ENCODE peak calls at places on chromosomes 16 and 17, in ten cellular contexts. One of them, this sample, is unnamed.

GRCh38 chr16:4140652-4141051 is 24.4 kb upstream of the ADCY9 start:
- DNase-seq in mucosa of gallbladder: no peak
- DNase-seq in T-helper 9 cell: no peak
- DNase-seq in RPMI7951: peak
- DNase-seq in stimulated activated CD4-positive, alpha-beta T cell treated with anti-CD3 and anti-CD28 coated beads, Interleukin-2, amount 100 ng/mL, for 48 hours: no peak
- DNase-seq in fibroblast of pulmonary artery: peak
- DNase-seq in stimulated activated CD8-positive, alpha-beta memory T cell treated with anti-CD3 and anti-CD28 coated beads, Interleukin-7, amount 100 ng/mL, for 24 hours: no peak
- DNase-seq in HT1080: peak
- DNase-seq in transverse colon: no peak
- DNase-seq in anterior cingulate cortex: no peak
- DNase-seq in this sample: no peak

GRCh38 chr16:17499223-17499902 is 28.6 kb upstream of the XYLT1 start:
- DNase-seq in mucosa of gallbladder: no peak
- DNase-seq in T-helper 9 cell: no peak
- DNase-seq in RPMI7951: no peak
- DNase-seq in stimulated activated CD4-positive, alpha-beta T cell treated with anti-CD3 and anti-CD28 coated beads, Interleukin-2, amount 100 ng/mL, for 48 hours: no peak
- DNase-seq in fibroblast of pulmonary artery: no peak
- DNase-seq in stimulated activated CD8-positive, alpha-beta memory T cell treated with anti-CD3 and anti-CD28 coated beads, Interleukin-7, amount 100 ng/mL, for 24 hours: no peak
- DNase-seq in HT1080: no peak
- DNase-seq in transverse colon: no peak
- DNase-seq in anterior cingulate cortex: no peak
- DNase-seq in this sample: no peak

GRCh38 chr17:50824429-50824828 is 11.0 kb upstream of the WFIKKN2 start:
- DNase-seq in mucosa of gallbladder: no peak
- DNase-seq in T-helper 9 cell: no peak
- DNase-seq in RPMI7951: no peak
- DNase-seq in stimulated activated CD4-positive, alpha-beta T cell treated with anti-CD3 and anti-CD28 coated beads, Interleukin-2, amount 100 ng/mL, for 48 hours: no peak
- DNase-seq in fibroblast of pulmonary artery: no peak
- DNase-seq in stimulated activated CD8-positive, alpha-beta memory T cell treated with anti-CD3 and anti-CD28 coated beads, Interleukin-7, amount 100 ng/mL, for 24 hours: no peak
- DNase-seq in HT1080: no peak
- DNase-seq in transverse colon: no peak
- DNase-seq in anterior cingulate cortex: no peak
- DNase-seq in this sample: no peak

GRCh38 chr16:55454861-55455260 is 24.1 kb upstream of the MMP2 start:
- DNase-seq in mucosa of gallbladder: no peak
- DNase-seq in T-helper 9 cell: no peak
- DNase-seq in RPMI7951: no peak
- DNase-seq in stimulated activated CD4-positive, alpha-beta T cell treated with anti-CD3 and anti-CD28 coated beads, Interleukin-2, amount 100 ng/mL, for 48 hours: no peak
- DNase-seq in fibroblast of pulmonary artery: no peak
- DNase-seq in stimulated activated CD8-positive, alpha-beta memory T cell treated with anti-CD3 and anti-CD28 coated beads, Interleukin-7, amount 100 ng/mL, for 24 hours: no peak
- DNase-seq in HT1080: no peak
- DNase-seq in transverse colon: no peak
- DNase-seq in anterior cingulate cortex: no peak
- DNase-seq in this sample: no peak

GRCh38 chr16:87929986-87930385 is 6.3 kb downstream of the CA5A start:
- DNase-seq in mucosa of gallbladder: no peak
- DNase-seq in T-helper 9 cell: no peak
- DNase-seq in RPMI7951: peak
- DNase-seq in stimulated activated CD4-positive, alpha-beta T cell treated with anti-CD3 and anti-CD28 coated beads, Interleukin-2, amount 100 ng/mL, for 48 hours: no peak
- DNase-seq in fibroblast of pulmonary artery: no peak
- DNase-seq in stimulated activated CD8-positive, alpha-beta memory T cell treated with anti-CD3 and anti-CD28 coated beads, Interleukin-7, amount 100 ng/mL, for 24 hours: no peak
- DNase-seq in HT1080: no peak
- DNase-seq in transverse colon: no peak
- DNase-seq in anterior cingulate cortex: no peak
- DNase-seq in this sample: no peak

GRCh38 chr17:3796110-3796821 is 4.7 kb downstream of the ITGAE start:
- DNase-seq in mucosa of gallbladder: peak
- DNase-seq in T-helper 9 cell: peak
- DNase-seq in RPMI7951: peak
- DNase-seq in stimulated activated CD4-positive, alpha-beta T cell treated with anti-CD3 and anti-CD28 coated beads, Interleukin-2, amount 100 ng/mL, for 48 hours: peak
- DNase-seq in fibroblast of pulmonary artery: no peak
- DNase-seq in stimulated activated CD8-positive, alpha-beta memory T cell treated with anti-CD3 and anti-CD28 coated beads, Interleukin-7, amount 100 ng/mL, for 24 hours: peak
- DNase-seq in HT1080: no peak
- DNase-seq in transverse colon: peak
- DNase-seq in anterior cingulate cortex: no peak
- DNase-seq in this sample: no peak

GRCh38 chr17:69800870-69801269 is 274.2 kb upstream of the KCNJ16 start:
- DNase-seq in mucosa of gallbladder: no peak
- DNase-seq in T-helper 9 cell: no peak
- DNase-seq in RPMI7951: no peak
- DNase-seq in stimulated activated CD4-positive, alpha-beta T cell treated with anti-CD3 and anti-CD28 coated beads, Interleukin-2, amount 100 ng/mL, for 48 hours: no peak
- DNase-seq in fibroblast of pulmonary artery: no peak
- DNase-seq in stimulated activated CD8-positive, alpha-beta memory T cell treated with anti-CD3 and anti-CD28 coated beads, Interleukin-7, amount 100 ng/mL, for 24 hours: no peak
- DNase-seq in HT1080: no peak
- DNase-seq in transverse colon: no peak
- DNase-seq in anterior cingulate cortex: no peak
- DNase-seq in this sample: no peak

GRCh38 chr17:59002126-59002525 is 104.6 kb downstream of the TRIM37 start:
- DNase-seq in mucosa of gallbladder: no peak
- DNase-seq in T-helper 9 cell: no peak
- DNase-seq in RPMI7951: no peak
- DNase-seq in stimulated activated CD4-positive, alpha-beta T cell treated with anti-CD3 and anti-CD28 coated beads, Interleukin-2, amount 100 ng/mL, for 48 hours: no peak
- DNase-seq in fibroblast of pulmonary artery: no peak
- DNase-seq in stimulated activated CD8-positive, alpha-beta memory T cell treated with anti-CD3 and anti-CD28 coated beads, Interleukin-7, amount 100 ng/mL, for 24 hours: no peak
- DNase-seq in HT1080: no peak
- DNase-seq in transverse colon: no peak
- DNase-seq in anterior cingulate cortex: no peak
- DNase-seq in this sample: no peak

GRCh38 chr16:89326721-89327120 is 109.2 kb downstream of the ZNF778 start:
- DNase-seq in mucosa of gallbladder: no peak
- DNase-seq in T-helper 9 cell: no peak
- DNase-seq in RPMI7951: no peak
- DNase-seq in stimulated activated CD4-positive, alpha-beta T cell treated with anti-CD3 and anti-CD28 coated beads, Interleukin-2, amount 100 ng/mL, for 48 hours: no peak
- DNase-seq in fibroblast of pulmonary artery: no peak
- DNase-seq in stimulated activated CD8-positive, alpha-beta memory T cell treated with anti-CD3 and anti-CD28 coated beads, Interleukin-7, amount 100 ng/mL, for 24 hours: no peak
- DNase-seq in HT1080: no peak
- DNase-seq in transverse colon: no peak
- DNase-seq in anterior cingulate cortex: no peak
- DNase-seq in this sample: no peak

GRCh38 chr17:3959295-3959899 is 4.8 kb downstream of the ATP2A3 start:
- DNase-seq in mucosa of gallbladder: peak
- DNase-seq in T-helper 9 cell: no peak
- DNase-seq in RPMI7951: no peak
- DNase-seq in stimulated activated CD4-positive, alpha-beta T cell treated with anti-CD3 and anti-CD28 coated beads, Interleukin-2, amount 100 ng/mL, for 48 hours: no peak
- DNase-seq in fibroblast of pulmonary artery: no peak
- DNase-seq in stimulated activated CD8-positive, alpha-beta memory T cell treated with anti-CD3 and anti-CD28 coated beads, Interleukin-7, amount 100 ng/mL, for 24 hours: no peak
- DNase-seq in HT1080: peak
- DNase-seq in transverse colon: peak
- DNase-seq in anterior cingulate cortex: no peak
- DNase-seq in this sample: no peak

GRCh38 chr17:76179496-76180467 is 38.7 kb upstream of the FOXJ1 start:
- DNase-seq in mucosa of gallbladder: no peak
- DNase-seq in T-helper 9 cell: no peak
- DNase-seq in RPMI7951: no peak
- DNase-seq in stimulated activated CD4-positive, alpha-beta T cell treated with anti-CD3 and anti-CD28 coated beads, Interleukin-2, amount 100 ng/mL, for 48 hours: no peak
- DNase-seq in fibroblast of pulmonary artery: peak
- DNase-seq in stimulated activated CD8-positive, alpha-beta memory T cell treated with anti-CD3 and anti-CD28 coated beads, Interleukin-7, amount 100 ng/mL, for 24 hours: no peak
- DNase-seq in HT1080: peak
- DNase-seq in transverse colon: no peak
- DNase-seq in anterior cingulate cortex: no peak
- DNase-seq in this sample: no peak

GRCh38 chr16:5972747-5973146 is 875.2 kb upstream of the EEF2KMT start:
- DNase-seq in mucosa of gallbladder: no peak
- DNase-seq in T-helper 9 cell: no peak
- DNase-seq in RPMI7951: no peak
- DNase-seq in stimulated activated CD4-positive, alpha-beta T cell treated with anti-CD3 and anti-CD28 coated beads, Interleukin-2, amount 100 ng/mL, for 48 hours: no peak
- DNase-seq in fibroblast of pulmonary artery: no peak
- DNase-seq in stimulated activated CD8-positive, alpha-beta memory T cell treated with anti-CD3 and anti-CD28 coated beads, Interleukin-7, amount 100 ng/mL, for 24 hours: no peak
- DNase-seq in HT1080: no peak
- DNase-seq in transverse colon: no peak
- DNase-seq in anterior cingulate cortex: no peak
- DNase-seq in this sample: no peak

GRCh38 chr17:63911657-63912100 is 621 bp upstream of the CSHL1 start:
- DNase-seq in mucosa of gallbladder: no peak
- DNase-seq in T-helper 9 cell: peak
- DNase-seq in RPMI7951: peak
- DNase-seq in stimulated activated CD4-positive, alpha-beta T cell treated with anti-CD3 and anti-CD28 coated beads, Interleukin-2, amount 100 ng/mL, for 48 hours: peak
- DNase-seq in fibroblast of pulmonary artery: peak
- DNase-seq in stimulated activated CD8-positive, alpha-beta memory T cell treated with anti-CD3 and anti-CD28 coated beads, Interleukin-7, amount 100 ng/mL, for 24 hours: peak
- DNase-seq in HT1080: peak
- DNase-seq in transverse colon: peak
- DNase-seq in anterior cingulate cortex: no peak
- DNase-seq in this sample: no peak

GRCh38 chr17:41538565-41538991 is 10.5 kb upstream of the KRT19 start:
- DNase-seq in mucosa of gallbladder: no peak
- DNase-seq in T-helper 9 cell: no peak
- DNase-seq in RPMI7951: peak
- DNase-seq in stimulated activated CD4-positive, alpha-beta T cell treated with anti-CD3 and anti-CD28 coated beads, Interleukin-2, amount 100 ng/mL, for 48 hours: no peak
- DNase-seq in fibroblast of pulmonary artery: no peak
- DNase-seq in stimulated activated CD8-positive, alpha-beta memory T cell treated with anti-CD3 and anti-CD28 coated beads, Interleukin-7, amount 100 ng/mL, for 24 hours: no peak
- DNase-seq in HT1080: peak
- DNase-seq in transverse colon: no peak
- DNase-seq in anterior cingulate cortex: no peak
- DNase-seq in this sample: no peak